ENCODE peak calls at places on chromosomes 5 and 9, in seven cellular contexts. One of them, this sample, is unnamed.

GRCh38 chr9:33884856-33885701 is 68.1 kb downstream of the UBE2R2 start:
- DNase-seq in heart left ventricle: peak
- DNase-seq in HL-60: no peak
- DNase-seq in left ventricle myocardium inferior: no peak
- DNase-seq in spleen: no peak
- DNase-seq in cardiac muscle cell: peak
- DNase-seq in fibroblast of lung: peak
- DNase-seq in this sample: peak

GRCh38 chr5:32244017-32244416 is 68.7 kb downstream of the MTMR12 start:
- DNase-seq in cardiac muscle cell: no peak
- DNase-seq in spleen: no peak
- DNase-seq in HL-60: no peak
- DNase-seq in fibroblast of lung: no peak
- DNase-seq in heart left ventricle: no peak
- DNase-seq in left ventricle myocardium inferior: no peak
- DNase-seq in this sample: no peak

GRCh38 chr9:117516676-117517632 is 102.1 kb upstream of the ASTN2 start:
- DNase-seq in HL-60: no peak
- DNase-seq in cardiac muscle cell: no peak
- DNase-seq in heart left ventricle: no peak
- DNase-seq in fibroblast of lung: no peak
- DNase-seq in left ventricle myocardium inferior: no peak
- DNase-seq in spleen: no peak
- DNase-seq in this sample: peak

GRCh38 chr5:155049569-155050383 is 36.2 kb downstream of the KIF4B start:
- DNase-seq in left ventricle myocardium inferior: no peak
- DNase-seq in fibroblast of lung: no peak
- DNase-seq in HL-60: no peak
- DNase-seq in spleen: no peak
- DNase-seq in cardiac muscle cell: peak
- DNase-seq in heart left ventricle: no peak
- DNase-seq in this sample: no peak

GRCh38 chr5:110716247-110717245 is 9.9 kb downstream of the TMEM232 start:
- DNase-seq in HL-60: no peak
- DNase-seq in heart left ventricle: no peak
- DNase-seq in cardiac muscle cell: no peak
- DNase-seq in left ventricle myocardium inferior: no peak
- DNase-seq in fibroblast of lung: no peak
- DNase-seq in spleen: no peak
- DNase-seq in this sample: no peak

GRCh38 chr5:181088289-181088688 is 42.7 kb downstream of the OR2V1 start:
- DNase-seq in left ventricle myocardium inferior: no peak
- DNase-seq in cardiac muscle cell: no peak
- DNase-seq in fibroblast of lung: no peak
- DNase-seq in HL-60: no peak
- DNase-seq in heart left ventricle: no peak
- DNase-seq in spleen: no peak
- DNase-seq in this sample: no peak

GRCh38 chr9:27856054-27856453 is 282.8 kb upstream of the C9orf72 start:
- DNase-seq in cardiac muscle cell: no peak
- DNase-seq in HL-60: no peak
- DNase-seq in left ventricle myocardium inferior: no peak
- DNase-seq in fibroblast of lung: no peak
- DNase-seq in spleen: no peak
- DNase-seq in heart left ventricle: no peak
- DNase-seq in this sample: no peak

GRCh38 chr5:51378778-51379652 is 4.2 kb upstream of the ISL1 start:
- DNase-seq in left ventricle myocardium inferior: no peak
- DNase-seq in cardiac muscle cell: no peak
- DNase-seq in HL-60: no peak
- DNase-seq in spleen: no peak
- DNase-seq in fibroblast of lung: no peak
- DNase-seq in heart left ventricle: no peak
- DNase-seq in this sample: no peak

GRCh38 chr5:89756955-89757354 is 652.6 kb downstream of the CETN3 start:
- DNase-seq in HL-60: no peak
- DNase-seq in left ventricle myocardium inferior: no peak
- DNase-seq in fibroblast of lung: peak
- DNase-seq in heart left ventricle: no peak
- DNase-seq in spleen: no peak
- DNase-seq in cardiac muscle cell: peak
- DNase-seq in this sample: peak

GRCh38 chr5:79146352-79146751 is 34.7 kb downstream of the BHMT start:
- DNase-seq in HL-60: no peak
- DNase-seq in spleen: no peak
- DNase-seq in cardiac muscle cell: peak
- DNase-seq in left ventricle myocardium inferior: no peak
- DNase-seq in heart left ventricle: no peak
- DNase-seq in fibroblast of lung: peak
- DNase-seq in this sample: no peak

GRCh38 chr9:127977877-127978647 is 2.7 kb downstream of the EEIG1 start:
- DNase-seq in cardiac muscle cell: peak
- DNase-seq in fibroblast of lung: peak
- DNase-seq in spleen: no peak
- DNase-seq in heart left ventricle: peak
- DNase-seq in left ventricle myocardium inferior: peak
- DNase-seq in HL-60: no peak
- DNase-seq in this sample: peak

GRCh38 chr5:33332804-33333203 is 108.0 kb upstream of the TARS1 start:
- DNase-seq in spleen: no peak
- DNase-seq in cardiac muscle cell: no peak
- DNase-seq in heart left ventricle: no peak
- DNase-seq in HL-60: no peak
- DNase-seq in fibroblast of lung: no peak
- DNase-seq in left ventricle myocardium inferior: no peak
- DNase-seq in this sample: no peak

GRCh38 chr5:53994148-53994547 is 316.2 kb downstream of the ARL15 start:
- DNase-seq in left ventricle myocardium inferior: no peak
- DNase-seq in cardiac muscle cell: peak
- DNase-seq in fibroblast of lung: peak
- DNase-seq in spleen: no peak
- DNase-seq in heart left ventricle: no peak
- DNase-seq in HL-60: peak
- DNase-seq in this sample: no peak

GRCh38 chr9:91536211-91536691 is 112.6 kb upstream of the NFIL3 start:
- DNase-seq in cardiac muscle cell: no peak
- DNase-seq in left ventricle myocardium inferior: no peak
- DNase-seq in heart left ventricle: no peak
- DNase-seq in spleen: no peak
- DNase-seq in HL-60: no peak
- DNase-seq in fibroblast of lung: peak
- DNase-seq in this sample: no peak

GRCh38 chr9:129487658-129488483 is 133.0 kb downstream of the C9orf50 start:
- DNase-seq in spleen: peak
- DNase-seq in heart left ventricle: peak
- DNase-seq in fibroblast of lung: peak
- DNase-seq in HL-60: no peak
- DNase-seq in cardiac muscle cell: peak
- DNase-seq in left ventricle myocardium inferior: peak
- DNase-seq in this sample: peak

GRCh38 chr5:174087783-174088182 is 42.3 kb downstream of the NSG2 start:
- DNase-seq in cardiac muscle cell: no peak
- DNase-seq in spleen: no peak
- DNase-seq in heart left ventricle: no peak
- DNase-seq in left ventricle myocardium inferior: no peak
- DNase-seq in fibroblast of lung: no peak
- DNase-seq in HL-60: no peak
- DNase-seq in this sample: no peak

GRCh38 chr5:115723224-115723623 is 93.2 kb downstream of the CDO1 start:
- DNase-seq in HL-60: no peak
- DNase-seq in fibroblast of lung: no peak
- DNase-seq in cardiac muscle cell: no peak
- DNase-seq in spleen: no peak
- DNase-seq in left ventricle myocardium inferior: no peak
- DNase-seq in heart left ventricle: no peak
- DNase-seq in this sample: no peak

GRCh38 chr5:77852514-77853352 is 76.6 kb upstream of the TBCA start:
- DNase-seq in cardiac muscle cell: peak
- DNase-seq in fibroblast of lung: peak
- DNase-seq in heart left ventricle: peak
- DNase-seq in left ventricle myocardium inferior: peak
- DNase-seq in spleen: peak
- DNase-seq in HL-60: no peak
- DNase-seq in this sample: peak

GRCh38 chr5:52864376-52864775 is 76.7 kb downstream of the ITGA1 start:
- DNase-seq in spleen: no peak
- DNase-seq in fibroblast of lung: peak
- DNase-seq in heart left ventricle: no peak
- DNase-seq in left ventricle myocardium inferior: no peak
- DNase-seq in cardiac muscle cell: peak
- DNase-seq in HL-60: no peak
- DNase-seq in this sample: no peak

GRCh38 chr5:73199671-73200070 is 26.7 kb downstream of the TMEM174 start:
- DNase-seq in HL-60: no peak
- DNase-seq in spleen: no peak
- DNase-seq in fibroblast of lung: no peak
- DNase-seq in heart left ventricle: no peak
- DNase-seq in left ventricle myocardium inferior: no peak
- DNase-seq in cardiac muscle cell: no peak
- DNase-seq in this sample: no peak

GRCh38 chr5:17288570-17288969 is 71.1 kb downstream of the BASP1 start:
- DNase-seq in fibroblast of lung: no peak
- DNase-seq in cardiac muscle cell: no peak
- DNase-seq in heart left ventricle: no peak
- DNase-seq in HL-60: no peak
- DNase-seq in spleen: no peak
- DNase-seq in left ventricle myocardium inferior: no peak
- DNase-seq in this sample: no peak

GRCh38 chr9:89532944-89533343 is 35.0 kb upstream of the SEMA4D start:
- DNase-seq in spleen: no peak
- DNase-seq in left ventricle myocardium inferior: no peak
- DNase-seq in fibroblast of lung: no peak
- DNase-seq in cardiac muscle cell: no peak
- DNase-seq in heart left ventricle: no peak
- DNase-seq in HL-60: no peak
- DNase-seq in this sample: no peak
- H3K27ac ChIP-seq in spleen: no peak
- H3K27ac ChIP-seq in left ventricle myocardium inferior: no peak
- H3K27ac ChIP-seq in fibroblast of lung: no peak
- H3K27ac ChIP-seq in cardiac muscle cell: no peak
- H3K27ac ChIP-seq in heart left ventricle: no peak
- H3K27ac ChIP-seq in HL-60: no peak
- H3K27ac ChIP-seq in this sample: no peak

DNA sequence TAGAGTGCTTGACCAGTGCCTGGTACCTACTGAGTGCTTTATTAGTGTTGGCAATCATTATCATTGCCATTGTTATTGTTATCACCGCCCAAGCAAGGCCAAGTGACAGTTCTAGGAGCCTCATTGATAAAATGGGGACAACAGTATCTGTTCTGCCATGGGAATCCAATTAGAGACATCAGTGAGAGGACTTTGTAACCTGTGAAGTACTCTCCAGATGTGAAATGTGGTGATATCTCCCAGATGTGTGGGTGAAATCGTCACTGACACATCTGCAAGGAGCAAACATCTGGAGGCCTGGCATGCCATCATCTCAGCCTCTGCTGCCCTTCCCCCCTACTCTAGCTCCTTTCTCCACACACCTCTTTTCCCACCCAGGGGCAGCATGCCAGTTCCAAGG is 260.8 kb downstream of the PAPPA start:
- DNase-seq in cardiac muscle cell: no peak
- DNase-seq in HL-60: no peak
- DNase-seq in spleen: no peak
- DNase-seq in heart left ventricle: no peak
- DNase-seq in fibroblast of lung: no peak
- DNase-seq in left ventricle myocardium inferior: no peak
- DNase-seq in this sample: no peak
- TF ChIP-seq CTCF in cardiac muscle cell: no peak
- TF ChIP-seq CTCF in HL-60: no peak
- TF ChIP-seq CTCF in spleen: no peak
- TF ChIP-seq CTCF in heart left ventricle: no peak
- TF ChIP-seq CTCF in fibroblast of lung: no peak
- TF ChIP-seq CTCF in left ventricle myocardium inferior: no peak
- TF ChIP-seq CTCF in this sample: no peak

DNA sequence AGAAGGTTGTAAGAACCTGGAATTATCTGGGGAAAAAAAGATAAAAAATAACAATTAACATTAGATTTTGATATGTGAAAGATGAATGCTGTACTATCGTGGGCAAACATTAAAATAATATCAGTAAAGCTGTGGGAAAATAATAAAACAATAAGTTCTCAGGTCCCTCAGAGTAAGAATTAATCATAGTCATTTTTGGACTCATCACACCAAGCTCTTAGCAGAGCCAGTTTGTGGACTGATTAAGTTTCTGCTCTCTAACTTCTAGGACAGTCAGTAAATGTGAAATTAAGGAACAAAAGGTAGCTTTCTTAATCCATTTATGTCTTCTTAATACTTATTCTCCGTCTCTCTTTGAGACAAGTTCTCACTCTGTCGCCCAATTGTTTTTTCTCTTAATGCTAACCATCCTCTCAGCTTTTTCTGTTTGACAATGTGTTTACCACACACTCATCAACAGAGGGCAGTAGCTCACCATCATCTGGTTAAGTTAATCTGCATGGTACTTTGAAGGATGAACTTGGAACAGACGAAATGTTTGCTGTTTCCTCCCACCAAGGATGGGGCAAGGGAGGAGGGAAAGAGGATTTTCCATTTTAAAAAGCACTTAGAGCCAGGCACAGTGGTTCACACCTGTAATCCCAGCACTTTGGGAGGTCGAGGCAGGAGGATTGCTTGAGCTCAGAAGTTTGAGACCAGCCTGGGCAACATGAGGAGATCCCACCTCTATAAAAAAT is 5.3 kb upstream of the ACO1 start:
- DNase-seq in spleen: no peak
- DNase-seq in left ventricle myocardium inferior: no peak
- DNase-seq in HL-60: peak
- DNase-seq in heart left ventricle: peak
- DNase-seq in fibroblast of lung: peak
- DNase-seq in cardiac muscle cell: peak
- DNase-seq in this sample: peak
- H3K4me3 ChIP-seq in spleen: no peak
- H3K4me3 ChIP-seq in left ventricle myocardium inferior: no peak
- H3K4me3 ChIP-seq in HL-60: no peak
- H3K4me3 ChIP-seq in heart left ventricle: no peak
- H3K4me3 ChIP-seq in fibroblast of lung: no peak
- H3K4me3 ChIP-seq in cardiac muscle cell: no peak
- H3K4me3 ChIP-seq in this sample: no peak

DNA sequence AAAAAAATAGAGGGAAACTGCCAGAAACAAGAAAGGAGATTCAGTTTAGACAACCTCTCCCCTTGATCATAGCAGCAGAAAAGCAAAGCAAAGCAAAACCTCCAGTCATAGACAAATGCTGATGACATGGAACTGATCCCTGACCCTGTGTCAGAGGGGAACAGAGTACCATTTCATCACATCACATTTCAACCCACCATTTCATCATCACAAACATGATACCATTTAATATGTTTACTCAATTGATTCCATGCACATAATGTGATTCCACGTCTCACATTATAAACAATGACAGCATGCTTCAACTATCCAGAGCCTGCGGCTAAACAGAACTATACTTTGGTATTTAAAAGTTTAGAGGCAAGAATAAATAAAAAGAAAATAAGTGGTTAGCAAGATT is 28.7 kb upstream of the ACOT12 start:
- DNase-seq in heart left ventricle: no peak
- DNase-seq in spleen: no peak
- DNase-seq in left ventricle myocardium inferior: no peak
- DNase-seq in cardiac muscle cell: no peak
- DNase-seq in fibroblast of lung: peak
- DNase-seq in HL-60: no peak
- DNase-seq in this sample: no peak
- H3K27ac ChIP-seq in heart left ventricle: no peak
- H3K27ac ChIP-seq in spleen: no peak
- H3K27ac ChIP-seq in left ventricle myocardium inferior: no peak
- H3K27ac ChIP-seq in cardiac muscle cell: no peak
- H3K27ac ChIP-seq in fibroblast of lung: peak
- H3K27ac ChIP-seq in HL-60: no peak
- H3K27ac ChIP-seq in this sample: no peak